ENCODE peak calls at places on chromosomes 16 and 17, in seven cellular contexts. U is A549, I is upper lobe of left lung, P is tibial nerve, O is K562, X is transverse colon, T is stomach. S is an unnamed sample.

GRCh38 chr17:72116692-72117469 is 3.9 kb upstream of the SOX9 start:
- DNase-seq in O (no peak), X (peak; percentile 30), I (no peak), U (no peak), P (no peak), T (no peak), S (no peak)

GRCh38 chr17:28892024-28892423 is 5.5 kb downstream of the FLOT2 start:
- DNase-seq in T (no peak), U (no peak), O (no peak), I (no peak), P (no peak), X (no peak), S (no peak)

GRCh38 chr17:78423961-78424747 is 45.7 kb downstream of the PGS1 start:
- DNase-seq in P (no peak), I (no peak), X (no peak), U (no peak), T (no peak), O (no peak), S (no peak)

GRCh38 chr16:54208262-54208661 is 78.3 kb downstream of the IRX3 start:
- DNase-seq in I (no peak), X (no peak), P (no peak), O (no peak), U (no peak), T (no peak), S (peak; percentile 34)

GRCh38 chr17:4856271-4856936 is 23.3 kb downstream of the MINK1 start:
- DNase-seq in T (no peak), O (no peak), P (no peak), X (no peak), I (no peak), U (no peak), S (no peak)

GRCh38 chr17:50919321-50920040 is 53.3 kb upstream of the TOB1 start:
- DNase-seq in U (peak; percentile 99), I (peak; percentile 93), T (peak; percentile 96), O (peak; percentile 50), X (peak; percentile 94), P (peak; percentile 65), S (peak; percentile 97)

GRCh38 chr17:7862692-7863437 is 5.1 kb downstream of the CYB5D1 start:
- DNase-seq in P (peak; percentile 26), I (no peak), T (no peak), O (peak; percentile 48), U (peak; percentile 65), X (peak; percentile 31), S (peak; percentile 74)

GRCh38 chr16:77833906-77834599 is 45.7 kb downstream of the VAT1L start:
- DNase-seq in I (no peak), T (no peak), P (no peak), O (no peak), X (no peak), U (no peak), S (no peak)

GRCh38 chr17:73552300-73553088 is 91.8 kb downstream of the SDK2 start:
- DNase-seq in O (no peak), I (peak; percentile 67), X (no peak), T (no peak), U (no peak), P (no peak), S (no peak)

GRCh38 chr17:79982986-79983385 is 52.7 kb downstream of the TBC1D16 start:
- DNase-seq in O (no peak), P (no peak), T (no peak), I (no peak), X (no peak), U (no peak), S (peak; percentile 58)

GRCh38 chr17:8188408-8188839 is 1.6 kb downstream of the BORCS6 start:
- DNase-seq in T (no peak), X (no peak), U (no peak), I (no peak), O (no peak), P (no peak), S (no peak)

GRCh38 chr17:66270106-66270505 is 32.3 kb upstream of the PRKCA start:
- DNase-seq in I (no peak), T (no peak), O (no peak), X (no peak), U (no peak), P (no peak), S (no peak)

GRCh38 chr17:47789611-47790520 is 31.7 kb downstream of the OSBPL7 start:
- DNase-seq in T (peak; percentile 62), I (peak; percentile 42), P (no peak), O (peak; percentile 26), U (peak; percentile 92), X (peak; percentile 49), S (no peak)

GRCh38 chr17:77319211-77320031 is 178.7 kb downstream of the SEC14L1 start:
- DNase-seq in P (peak; percentile 85), T (peak; percentile 88), U (peak; percentile 95), I (peak; percentile 97), O (peak; percentile 89), X (peak; percentile 94), S (peak; percentile 96)

GRCh38 chr17:245020-245419 is 63.6 kb upstream of the DOC2B start:
- DNase-seq in I (no peak), O (no peak), T (no peak), U (no peak), X (peak; percentile 0), P (no peak), S (peak; percentile 36)

GRCh38 chr16:57025941-57026777 is 36.8 kb downstream of the NLRC5 start:
- DNase-seq in I (peak; percentile 49), T (no peak), U (no peak), P (no peak), X (no peak), O (no peak), S (peak; percentile 60)

GRCh38 chr16:7183768-7184167 is 148.9 kb upstream of the RBFOX1 start:
- DNase-seq in O (no peak), U (no peak), T (no peak), X (no peak), I (no peak), P (no peak), S (no peak)

GRCh38 chr16:7182510-7183109 is 150.0 kb upstream of the RBFOX1 start:
- DNase-seq in U (no peak), O (peak; percentile 25), P (no peak), X (no peak), I (no peak), T (no peak), S (no peak)

GRCh38 chr16:7185179-7185578 is 147.5 kb upstream of the RBFOX1 start:
- DNase-seq in I (no peak), O (no peak), P (no peak), X (no peak), U (no peak), T (no peak), S (no peak)

DNA sequence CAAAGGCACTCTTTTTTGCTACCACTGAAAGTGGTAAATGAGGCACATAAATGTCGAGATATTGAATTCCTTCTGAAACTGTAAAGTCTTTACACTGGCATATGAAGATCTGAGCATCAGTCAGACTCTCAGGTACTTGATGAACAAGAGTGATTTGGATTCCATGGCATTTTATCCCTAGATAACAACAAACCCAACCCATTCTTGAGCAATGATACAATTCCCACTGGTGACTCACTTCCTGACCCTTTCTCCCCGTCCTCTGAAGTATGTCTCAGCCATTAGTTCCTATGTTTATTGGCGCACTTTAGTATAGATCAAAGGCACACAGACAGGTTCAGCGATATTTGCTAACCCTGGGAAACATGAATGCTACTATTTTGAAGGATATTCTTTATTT is 147.0 kb upstream of the RBFOX1 start:
- DNase-seq in P (no peak), X (no peak), T (no peak), U (no peak), O (peak; percentile 5), I (no peak), S (no peak)
- TF ChIP-seq EP300 in P (no peak), X (no peak), T (no peak), U (no peak), O (no peak), I (no peak), S (no peak)

GRCh38 chr16:19808061-19808621 is 76.5 kb downstream of the GPRC5B start:
- DNase-seq in X (no peak), T (peak; percentile 81), P (no peak), U (peak; percentile 24), O (no peak), I (no peak), S (peak; percentile 36)

GRCh38 chr16:19805459-19806160 is 79.0 kb downstream of the GPRC5B start:
- DNase-seq in I (no peak), T (no peak), P (no peak), U (no peak), X (no peak), O (no peak), S (no peak)

GRCh38 chr16:19810817-19811731 is 73.6 kb downstream of the GPRC5B start:
- DNase-seq in P (no peak), O (no peak), U (peak; percentile 79), X (no peak), T (no peak), I (no peak), S (peak; percentile 37)

GRCh38 chr16:19809693-19810092 is 75.0 kb downstream of the GPRC5B start:
- DNase-seq in O (no peak), I (no peak), U (no peak), X (no peak), P (no peak), T (no peak), S (peak; percentile 47)

GRCh38 chr16:19809121-19809635 is 75.5 kb downstream of the GPRC5B start:
- DNase-seq in U (no peak), T (peak; percentile 56), P (no peak), O (no peak), X (no peak), I (no peak), S (peak; percentile 49)
- H3K27ac ChIP-seq in U (peak overlapping the region; percentile 87), T (peak overlapping the region; percentile 89), P (no peak overlapping the region), O (no peak overlapping the region), X (no peak overlapping the region), I (peak overlapping the region; percentile 35), S (no peak overlapping the region)

GRCh38 chr17:43839670-43840101 is 6.7 kb upstream of the MPP3 start:
- DNase-seq in O (no peak), X (peak; percentile 82), U (peak; percentile 72), T (peak; percentile 74), P (no peak), I (peak; percentile 65), S (no peak)
- TF ChIP-seq EP300 in O (no peak), X (no peak), U (no peak), T (no peak), P (no peak), I (no peak), S (no peak)

GRCh38 chr17:81056352-81056751 is 21.4 kb downstream of the BAIAP2 start:
- DNase-seq in X (no peak), T (no peak), U (no peak), I (no peak), P (no peak), O (no peak), S (no peak)
- H3K27ac ChIP-seq in X (no peak overlapping the region), T (peak overlapping the region; percentile 70), U (no peak overlapping the region), I (peak overlapping the region; percentile 86), P (peak overlapping the region; percentile 87), O (no peak overlapping the region), S (peak overlapping the region; percentile 73)

DNA sequence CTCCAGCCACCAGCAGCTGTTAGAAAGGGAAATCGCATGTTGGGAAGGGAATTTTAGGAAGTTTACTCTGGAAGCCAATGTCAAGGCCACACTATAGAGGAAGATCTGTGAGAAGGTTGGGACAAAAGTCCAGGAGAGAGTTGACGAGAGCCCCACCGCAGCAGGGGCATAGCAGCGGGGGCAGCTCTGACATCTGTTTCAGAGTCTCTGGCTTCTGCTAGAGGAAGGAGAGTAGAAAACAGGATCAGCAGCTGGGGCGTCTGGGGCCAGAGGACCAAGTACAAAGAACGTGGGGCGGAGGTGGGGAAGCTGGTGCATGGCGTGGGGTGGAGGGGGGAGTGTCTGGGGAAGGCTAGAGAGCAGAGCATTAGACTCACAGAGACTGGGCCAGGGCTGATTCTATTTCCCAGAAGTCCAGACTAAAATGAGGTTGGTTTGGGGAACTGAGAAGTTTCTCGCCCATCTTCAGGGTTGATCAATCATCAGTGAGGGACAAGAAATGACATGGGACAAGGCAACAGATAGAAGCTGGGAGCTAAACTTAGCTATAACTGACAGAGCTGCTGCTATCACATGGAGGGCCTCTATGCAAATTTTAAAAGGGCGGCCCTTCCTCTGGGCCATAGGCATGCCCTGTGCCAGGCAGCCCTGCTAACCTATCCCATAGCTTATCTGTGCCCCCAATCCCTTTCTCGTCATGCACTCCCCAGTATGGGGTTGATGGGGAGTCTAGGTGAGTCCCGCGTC is 1.2 kb downstream of the RABEP2 start:
- DNase-seq in T (peak; percentile 29), P (no peak), U (no peak), O (peak; percentile 17), X (peak; percentile 69), I (peak; percentile 26), S (no peak)
- TF ChIP-seq EP300 in T (no peak), P (no peak), U (no peak), O (no peak), X (no peak), I (no peak), S (no peak)